ENCODE peak calls at places on chromosomes 12 and 14, in five cellular contexts. R is cardiac fibroblast, W is mesothelial cell of epicardium, H is OCI-LY7, M is bronchial epithelial cell. Q is an unnamed sample.
A peak's percentile ranks its signal among the peaks of the same experiment; 100 is the strongest.

GRCh38 chr12:26286186-26286585 is 90.8 kb downstream of the SSPN start:
- DNase-seq in R (no peak), W (no peak), H (no peak), M (no peak), Q (no peak)

GRCh38 chr14:19974844-19975243 is 547 bp upstream of the OR4K15 start:
- DNase-seq in R (no peak), W (no peak), H (no peak), M (no peak), Q (peak; percentile 33)

GRCh38 chr12:6914246-6914947 is at the start of gene ENO2:
- DNase-seq in R (peak; percentile 68), W (no peak), H (peak; percentile 75), M (peak; percentile 38), Q (peak; percentile 88)

GRCh38 chr12:49279706-49280159 is 14.9 kb downstream of the TUBA1C start:
- DNase-seq in R (no peak), W (no peak), H (no peak), M (peak; percentile 39), Q (no peak)

GRCh38 chr14:64983439-64984310 is 3.0 kb upstream of the FNTB start:
- DNase-seq in R (peak; percentile 79), W (no peak), H (peak; percentile 70), M (peak; percentile 62), Q (peak; percentile 56)

GRCh38 chr12:85834378-85834777 is 1.8 kb downstream of the RASSF9 start:
- DNase-seq in R (no peak), W (no peak), H (no peak), M (no peak), Q (no peak)

GRCh38 chr12:113269257-113269943 is 48.1 kb downstream of the TPCN1 start:
- DNase-seq in R (no peak), W (no peak), H (no peak), M (no peak), Q (no peak)

GRCh38 chr14:52069617-52070431 is 965 bp upstream of the NID2 start:
- DNase-seq in R (peak; percentile 59), W (peak; percentile 23), H (no peak), M (no peak), Q (peak; percentile 36)

GRCh38 chr12:69880566-69880965 is 55.5 kb downstream of the MYRFL start:
- DNase-seq in R (no peak), W (no peak), H (peak; percentile 28), M (no peak), Q (no peak)

GRCh38 chr14:57051633-57052032 is 217.1 kb downstream of the EXOC5 start:
- DNase-seq in R (no peak), W (no peak), H (no peak), M (no peak), Q (no peak)

GRCh38 chr12:11978985-11979384 is 91.8 kb upstream of the BCL2L14 start:
- DNase-seq in R (no peak), W (no peak), H (no peak), M (peak; percentile 86), Q (no peak)

GRCh38 chr14:99686557-99687283 is 2.6 kb downstream of the CYP46A1 start:
- DNase-seq in R (no peak), W (no peak), H (peak; percentile 85), M (no peak), Q (no peak)

GRCh38 chr12:24845615-24846014 is 103.3 kb downstream of the BCAT1 start:
- DNase-seq in R (no peak), W (no peak), H (no peak), M (peak; percentile 40), Q (no peak)

GRCh38 chr12:11705010-11705409 is 55.5 kb downstream of the ETV6 start:
- DNase-seq in R (peak; percentile 92), W (no peak), H (no peak), M (peak; percentile 96), Q (no peak)

GRCh38 chr12:93134893-93135285 is 205.8 kb upstream of the EEA1 start:
- DNase-seq in R (no peak), W (no peak), H (no peak), M (no peak), Q (no peak)

GRCh38 chr12:78928200-78929074 is 63.9 kb downstream of the SYT1 start:
- DNase-seq in R (peak; percentile 52), W (no peak), H (no peak), M (peak; percentile 90), Q (no peak)

GRCh38 chr12:131914179-131914702 is 14.8 kb upstream of the PUS1 start:
- DNase-seq in R (no peak), W (no peak), H (no peak), M (no peak), Q (no peak)

GRCh38 chr14:68527329-68527851 is 265.5 kb downstream of the ZFP36L1 start:
- DNase-seq in R (no peak), W (no peak), H (no peak), M (no peak), Q (no peak)

GRCh38 chr14:106528717-106529116 is 1002.3 kb downstream of the TMEM121 start:
- DNase-seq in R (no peak), W (no peak), H (peak; percentile 19), M (no peak), Q (no peak)

GRCh38 chr12:70543444-70543843 is 93.8 kb downstream of the PTPRB start:
- DNase-seq in R (peak; percentile 98), W (no peak), H (no peak), M (peak; percentile 92), Q (no peak)

DNA sequence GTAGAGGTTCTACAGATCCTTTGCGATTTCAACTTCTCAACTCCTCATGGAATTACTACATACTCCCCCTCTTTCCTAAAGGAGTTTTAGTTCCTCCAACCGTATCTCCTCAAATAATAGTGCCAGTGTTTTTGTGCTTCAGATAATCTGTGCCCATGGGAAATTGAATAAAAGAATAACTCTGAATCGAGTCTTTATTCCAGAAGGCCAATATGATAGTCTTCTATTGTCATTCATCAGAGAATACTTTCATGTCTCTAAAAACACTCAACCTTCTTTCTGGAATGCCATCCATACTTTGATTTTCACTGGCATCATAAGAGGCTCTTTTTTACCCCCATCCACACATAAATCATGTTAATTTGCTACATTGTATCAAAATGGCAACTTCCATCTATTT is 911.3 kb upstream of the USP15 start:
- DNase-seq in R (no peak), W (no peak), H (no peak), M (no peak), Q (no peak)
- TF ChIP-seq CTCF in R (no peak), W (no peak), H (no peak), M (no peak), Q (no peak)

DNA sequence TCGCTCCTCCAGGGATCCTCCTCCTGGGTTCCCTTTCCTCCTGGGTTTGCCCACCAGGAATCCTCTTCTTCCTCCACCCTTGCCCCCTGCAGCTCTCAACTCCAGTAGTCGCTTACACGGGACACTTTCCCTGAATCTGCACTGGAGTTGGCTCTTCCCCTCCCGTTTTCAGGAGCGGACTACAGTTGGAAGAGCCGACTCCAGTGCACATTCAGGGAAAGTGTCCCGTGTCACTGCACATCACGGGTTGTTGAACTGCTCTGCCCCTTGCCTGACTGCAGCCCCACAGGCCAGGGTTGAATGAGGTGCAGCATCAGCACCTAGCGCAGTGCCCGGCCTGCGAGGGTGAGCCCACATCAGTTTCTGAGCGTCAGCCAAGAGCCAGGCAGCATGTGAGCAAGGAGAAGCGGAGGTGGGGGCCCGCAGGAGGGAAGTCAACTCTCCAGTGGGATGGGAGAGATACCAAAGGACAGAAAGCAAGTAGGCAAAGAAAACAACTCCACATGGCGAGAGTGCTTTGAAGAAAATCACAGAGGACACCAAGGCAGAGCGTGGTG is 13.1 kb downstream of the RAPGEF3 start:
- DNase-seq in R (no peak), W (no peak), H (no peak), M (no peak), Q (no peak)
- TF ChIP-seq CTCF in R (no peak), W (no peak), H (no peak), M (no peak), Q (no peak)

DNA sequence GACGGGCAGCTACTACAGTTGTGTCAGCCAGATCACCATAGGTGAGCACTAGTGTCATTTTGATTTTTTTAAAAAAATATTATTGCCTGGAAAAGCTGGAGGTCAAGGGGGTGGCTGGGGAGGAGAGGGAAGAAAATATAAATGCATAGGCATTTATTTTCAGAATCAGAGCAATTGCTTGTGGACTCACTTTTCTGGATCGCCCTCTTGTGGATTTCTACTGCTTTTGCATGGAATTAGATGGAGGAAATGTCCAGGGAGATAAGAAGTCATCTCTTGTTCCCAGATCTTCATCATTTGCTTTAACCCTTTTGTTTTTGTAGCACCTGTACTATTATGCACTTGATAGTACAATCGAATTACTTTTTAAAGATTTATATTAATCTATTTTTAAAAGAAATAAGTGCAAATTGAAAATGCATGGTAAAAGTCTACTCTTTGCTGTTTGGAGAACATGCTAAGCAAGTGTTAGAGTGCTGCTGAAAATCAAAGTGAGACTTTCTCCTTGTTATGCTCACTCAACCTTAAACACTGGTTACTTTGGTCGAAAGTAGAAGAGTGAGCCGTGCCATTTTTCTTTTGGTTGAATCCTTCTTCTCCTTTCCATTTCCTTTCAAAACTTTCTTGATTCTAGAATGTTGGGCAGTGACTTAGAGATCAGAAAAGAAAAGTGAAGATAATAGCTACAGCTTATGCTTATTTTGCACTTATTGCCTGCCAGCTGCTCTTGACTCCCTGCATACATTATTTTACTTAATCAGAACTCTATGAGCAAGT is 60.6 kb upstream of the ANO4 start:
- DNase-seq in R (peak; percentile 48), W (no peak), H (no peak), M (peak; percentile 44), Q (no peak)
- TF ChIP-seq CTCF in R (peak; percentile 65), W (peak; percentile 54), H (no peak), M (peak; percentile 56), Q (no peak)

DNA sequence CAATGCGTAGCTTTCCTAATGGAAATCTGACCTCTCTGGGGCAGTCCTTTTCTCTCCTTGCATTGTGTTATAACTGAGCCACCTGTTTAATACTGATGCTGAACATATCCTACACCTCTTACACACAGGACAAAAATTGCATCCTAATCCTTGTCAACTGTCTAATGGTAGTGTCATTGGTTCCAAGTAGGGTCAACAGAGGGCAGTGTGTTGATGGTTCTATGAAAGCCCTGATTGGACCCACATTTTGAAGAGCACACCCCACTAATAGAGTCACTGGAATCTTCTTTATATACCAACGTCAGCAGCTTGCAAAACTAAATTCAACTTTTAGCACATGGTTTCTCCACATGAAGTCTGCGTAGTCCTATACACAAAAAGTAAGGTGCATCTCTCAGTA is 148.2 kb downstream of the SLC25A21 start:
- DNase-seq in R (no peak), W (no peak), H (no peak), M (peak; percentile 21), Q (no peak)
- TF ChIP-seq CTCF in R (no peak), W (no peak), H (peak; percentile 27), M (no peak), Q (no peak)

DNA sequence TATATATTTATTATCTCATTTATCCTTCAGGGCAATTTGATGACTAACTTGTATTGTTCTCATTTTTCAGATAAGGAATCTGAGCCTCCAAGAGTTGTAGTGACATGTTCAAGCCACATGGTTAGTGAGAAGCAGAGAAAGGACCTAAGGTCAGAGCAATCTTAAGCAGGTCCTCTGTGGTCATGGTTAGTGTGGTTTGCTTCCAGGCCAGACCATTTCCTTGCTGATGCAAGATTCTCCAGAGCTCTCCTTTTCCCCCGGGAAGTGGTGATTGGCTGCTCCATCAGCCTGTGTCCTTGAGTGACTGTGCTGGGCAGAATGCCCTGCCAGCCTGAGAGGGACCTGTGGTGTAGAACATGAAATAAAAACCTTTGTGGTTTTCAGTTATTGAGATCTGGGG is 141.3 kb downstream of the KTN1 start:
- DNase-seq in R (peak; percentile 94), W (no peak), H (no peak), M (peak; percentile 96), Q (no peak)
- TF ChIP-seq CTCF in R (peak; percentile 11), W (no peak), H (no peak), M (peak; percentile 13), Q (no peak)

DNA sequence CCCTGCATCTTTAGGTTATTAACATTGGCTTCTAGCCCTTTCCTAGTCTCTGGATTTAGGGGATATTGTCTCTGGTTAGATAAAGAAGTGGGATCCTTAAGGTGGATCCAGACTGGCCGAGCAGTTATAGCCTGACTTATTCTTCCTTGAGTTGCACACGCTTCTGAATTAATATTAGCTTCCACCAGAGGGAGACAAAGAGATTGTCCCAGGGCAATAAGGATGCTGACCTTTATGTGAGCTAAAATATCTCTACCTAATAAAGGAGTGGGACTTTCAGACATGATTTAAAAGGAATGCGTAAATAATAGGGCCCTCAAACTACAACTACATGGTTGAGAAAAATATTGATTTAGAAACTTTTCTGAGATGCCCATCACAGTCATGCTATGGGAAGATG is 139.7 kb downstream of the SLCO1B3 start:
- DNase-seq in R (peak; percentile 16), W (no peak), H (peak; percentile 35), M (peak; percentile 41), Q (no peak)
- TF ChIP-seq CTCF in R (peak; percentile 54), W (peak; percentile 23), H (peak; percentile 81), M (peak; percentile 28), Q (peak; percentile 47)

Q was measured in activated CD8-positive, alpha-beta T cell treated with anti-CD3 and anti-CD28 coated beads for 36 hours.